ENCODE peak calls at places on chromosomes 6 and 20, in five cellular contexts. X is HCT116, K is GM12878, N is K562, J is HepG2. L is an unnamed sample.
A peak's percentile ranks its signal among the peaks of the same experiment; 100 is the strongest.

GRCh38 chr6:43481075-43481474 is 3.7 kb downstream of the TJAP1 start:
- DNase-seq in X (no peak), K (no peak), N (no peak), J (no peak), L (no peak)

GRCh38 chr6:4071330-4071729 is 7.6 kb downstream of the FAM217A start:
- DNase-seq in X (no peak), K (no peak), N (no peak), J (no peak), L (no peak)

GRCh38 chr20:49620364-49621240 is 52.7 kb upstream of the PTGIS start:
- DNase-seq in X (no peak), K (peak; percentile 100), N (no peak), J (no peak), L (no peak)

GRCh38 chr6:116210316-116210715 is 43.6 kb downstream of the TSPYL4 start:
- DNase-seq in X (no peak), K (no peak), N (no peak), J (no peak), L (no peak)

GRCh38 chr6:53794073-53794719 is 609 bp upstream of the LRRC1 start:
- DNase-seq in X (peak; percentile 56), K (peak; percentile 17), N (no peak), J (peak; percentile 81), L (peak; percentile 78)

GRCh38 chr6:119445666-119446622 is 96.4 kb upstream of the MAN1A1 start:
- DNase-seq in X (no peak), K (no peak), N (no peak), J (no peak), L (no peak)

GRCh38 chr6:22072939-22073338 is 223.9 kb downstream of the PRL start:
- DNase-seq in X (no peak), K (no peak), N (no peak), J (no peak), L (no peak)

GRCh38 chr6:53492860-53493634 is 51.9 kb downstream of the GCLC start:
- DNase-seq in X (peak; percentile 34), K (no peak), N (peak; percentile 45), J (peak; percentile 59), L (peak; percentile 73)

GRCh38 chr6:160461641-160462040 is 113.5 kb downstream of the SLC22A3 start:
- DNase-seq in X (no peak), K (no peak), N (no peak), J (no peak), L (no peak)

GRCh38 chr6:45650527-45651135 is 272.9 kb upstream of the SUPT3H start:
- DNase-seq in X (peak; percentile 16), K (no peak), N (no peak), J (no peak), L (no peak)

GRCh38 chr20:33667245-33668086 is 723 bp downstream of the ACTL10 start:
- DNase-seq in X (no peak), K (no peak), N (peak; percentile 27), J (no peak), L (peak; percentile 85)

DNA sequence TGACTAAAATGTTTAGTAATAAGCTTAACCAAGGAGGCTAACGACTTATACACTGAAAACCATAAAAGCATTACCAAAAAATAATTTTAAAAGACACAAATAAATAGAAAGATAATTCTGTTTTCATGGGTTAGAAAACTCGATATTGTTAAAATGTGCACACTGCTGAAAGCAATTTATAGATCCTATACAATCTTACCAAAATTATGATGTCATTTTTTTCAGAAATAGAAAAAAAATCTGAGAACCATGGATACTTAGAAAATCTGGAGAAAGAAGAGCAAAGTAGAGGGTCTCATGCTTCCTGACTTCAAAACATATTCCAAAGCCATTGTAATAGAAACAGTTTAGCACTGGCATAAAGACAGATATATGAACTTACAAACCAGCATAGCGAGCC is 46.6 kb downstream of the HCRTR2 start:
- DNase-seq in X (no peak), K (no peak), N (no peak), J (no peak), L (no peak)
- TF ChIP-seq JUND in X (no peak), K (no peak), N (no peak), J (no peak), L (no peak)

GRCh38 chr20:23268792-23269354 is 81.7 kb upstream of the NXT1 start:
- DNase-seq in X (no peak), K (no peak), N (no peak), J (peak; percentile 69), L (no peak)

GRCh38 chr20:23272176-23273029 is 78.2 kb upstream of the NXT1 start:
- DNase-seq in X (no peak), K (no peak), N (no peak), J (no peak), L (no peak)

GRCh38 chr20:23267909-23268308 is 82.7 kb upstream of the NXT1 start:
- DNase-seq in X (no peak), K (no peak), N (no peak), J (no peak), L (no peak)

GRCh38 chr20:23269954-23270353 is 80.6 kb upstream of the NXT1 start:
- DNase-seq in X (no peak), K (no peak), N (no peak), J (no peak), L (no peak)

GRCh38 chr20:23270427-23270911 is 80.1 kb upstream of the NXT1 start:
- DNase-seq in X (no peak), K (no peak), N (no peak), J (peak; percentile 98), L (no peak)
- TF ChIP-seq JUND in X (no peak), K (no peak), N (no peak), J (peak; percentile 74), L (no peak)

GRCh38 chr6:136579800-136580199 is 29.6 kb upstream of the MAP7 start:
- DNase-seq in X (no peak), K (no peak), N (no peak), J (no peak), L (no peak)
- TF ChIP-seq JUND in X (no peak), K (no peak), N (no peak), J (no peak), L (no peak)

GRCh38 chr20:38563802-38564431 is 17.1 kb upstream of the ADIG start:
- DNase-seq in X (no peak), K (no peak), N (peak; percentile 44), J (no peak), L (no peak)

GRCh38 chr20:38557174-38557573 is 23.8 kb upstream of the ADIG start:
- DNase-seq in X (no peak), K (no peak), N (no peak), J (no peak), L (no peak)

GRCh38 chr20:38555395-38555794 is 25.6 kb upstream of the ADIG start:
- DNase-seq in X (no peak), K (no peak), N (no peak), J (no peak), L (no peak)

GRCh38 chr20:38554986-38555385 is 26.0 kb upstream of the ADIG start:
- DNase-seq in X (no peak), K (no peak), N (no peak), J (no peak), L (no peak)

DNA sequence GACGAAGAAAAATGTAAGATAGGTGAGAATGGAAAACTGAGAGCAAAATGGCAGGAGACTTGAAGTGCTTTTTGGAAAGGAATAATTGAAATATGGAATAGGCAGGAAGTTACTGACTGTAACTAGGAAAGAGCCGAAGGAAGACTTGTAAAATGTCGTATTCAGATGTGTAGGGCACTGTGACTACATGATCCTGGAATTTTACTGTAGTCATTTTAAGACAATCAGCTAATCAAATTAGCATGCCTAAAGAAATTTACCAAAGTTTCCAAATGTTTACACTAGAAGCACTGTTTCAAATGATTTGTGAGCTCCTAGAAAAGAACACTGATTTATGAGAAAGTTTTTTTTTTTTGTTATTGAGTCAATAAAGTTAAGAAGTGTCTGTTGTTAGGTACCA is 21.2 kb upstream of the ADIG start:
- DNase-seq in X (no peak), K (no peak), N (no peak), J (no peak), L (no peak)
- TF ChIP-seq JUND in X (no peak), K (no peak), N (no peak), J (no peak), L (no peak)

GRCh38 chr20:17379651-17380050 is 151.5 kb downstream of the BFSP1 start:
- DNase-seq in X (no peak), K (no peak), N (no peak), J (no peak), L (no peak)

GRCh38 chr20:17372831-17373440 is 146.1 kb downstream of the PCSK2 start:
- DNase-seq in X (no peak), K (no peak), N (no peak), J (no peak), L (no peak)

GRCh38 chr20:17374086-17374485 is 147.2 kb downstream of the PCSK2 start:
- DNase-seq in X (no peak), K (no peak), N (no peak), J (no peak), L (no peak)

GRCh38 chr20:17377222-17377621 is 150.4 kb downstream of the PCSK2 start:
- DNase-seq in X (no peak), K (no peak), N (no peak), J (no peak), L (no peak)

GRCh38 chr20:17376031-17376430 is 149.2 kb downstream of the PCSK2 start:
- DNase-seq in X (no peak), K (no peak), N (no peak), J (no peak), L (no peak)
- TF ChIP-seq JUND in X (no peak), K (no peak), N (no peak), J (no peak), L (no peak)

DNA sequence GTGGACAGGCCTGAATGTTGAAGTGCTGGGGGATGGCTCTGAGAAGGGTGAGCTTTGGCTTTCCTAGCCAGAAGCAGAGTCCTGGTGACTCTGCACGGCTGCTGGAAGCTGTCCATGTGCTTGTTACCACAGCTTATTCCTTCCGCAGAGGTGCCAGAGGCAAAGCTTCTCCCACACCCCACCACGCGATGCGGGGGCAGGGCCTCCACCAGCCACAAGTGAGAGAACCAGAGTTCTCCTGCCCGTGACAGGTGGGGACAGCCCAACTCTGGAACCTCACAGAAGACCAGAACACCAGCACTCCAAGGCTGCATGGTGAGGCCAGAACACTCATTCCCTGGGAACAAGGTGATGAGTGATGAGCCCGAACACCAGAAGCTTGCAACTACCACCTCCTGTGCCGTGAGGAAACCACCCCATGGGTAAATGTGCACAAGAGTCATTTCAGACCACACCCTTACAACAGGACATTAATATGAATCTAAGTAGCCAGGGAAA is 36.7 kb downstream of the JAG1 start:
- DNase-seq in X (no peak), K (no peak), N (no peak), J (no peak), L (no peak)
- TF ChIP-seq JUND in X (no peak), K (no peak), N (no peak), J (no peak), L (no peak)

GRCh38 chr6:107360476-107360875 is 98.9 kb downstream of the PDSS2 start:
- DNase-seq in X (no peak), K (no peak), N (no peak), J (no peak), L (no peak)
- TF ChIP-seq JUND in X (no peak), K (no peak), N (no peak), J (no peak), L (no peak)

GRCh38 chr6:36150283-36150682 is 20.0 kb downstream of the MAPK13 start:
- DNase-seq in X (no peak), K (no peak), N (no peak), J (no peak), L (no peak)

GRCh38 chr6:36145495-36145894 is 15.2 kb downstream of the MAPK13 start:
- DNase-seq in X (no peak), K (no peak), N (no peak), J (no peak), L (no peak)

GRCh38 chr6:36154286-36154685 is 24.0 kb downstream of the MAPK13 start:
- DNase-seq in X (no peak), K (no peak), N (no peak), J (no peak), L (no peak)

GRCh38 chr6:36147294-36147693 is 17.0 kb downstream of the MAPK13 start:
- DNase-seq in X (no peak), K (no peak), N (no peak), J (no peak), L (no peak)

GRCh38 chr6:36149436-36149835 is 19.1 kb downstream of the MAPK13 start:
- DNase-seq in X (no peak), K (no peak), N (no peak), J (no peak), L (no peak)
- TF ChIP-seq JUND in X (no peak), K (no peak), N (no peak), J (no peak), L (no peak)

L was measured in T47D.